ENCODE peak calls at places on chromosomes 16 and 17, in five cellular contexts. Y is astrocyte of the spinal cord, S is activated T-helper 1 cell treated with Interleukin-2 at 50 U/mL for 16 hours, L is tibial nerve, W is cerebellum. D is an unnamed sample.

GRCh38 chr17:74458835-74459234 is 7.6 kb upstream of the CD300A start:
- DNase-seq in S (no peak), Y (no peak), W (no peak), L (no peak), D (no peak)

GRCh38 chr16:80936410-80936809 is 70.3 kb downstream of the CMC2 start:
- DNase-seq in Y (peak), S (no peak), W (no peak), L (no peak), D (no peak)

GRCh38 chr17:57548421-57549385 is 196.4 kb downstream of the CCDC182 start:
- DNase-seq in L (no peak), Y (peak), W (no peak), S (no peak), D (no peak)

GRCh38 chr17:64632193-64632592 is 29.9 kb downstream of the SMURF2 start:
- DNase-seq in S (no peak), Y (no peak), W (no peak), L (no peak), D (no peak)

GRCh38 chr17:74631468-74632195 is 8.1 kb upstream of the CD300E start:
- DNase-seq in S (no peak), W (peak), Y (no peak), L (no peak), D (no peak)

GRCh38 chr16:85378145-85379040 is 234.7 kb upstream of the GSE1 start:
- DNase-seq in Y (no peak), S (no peak), L (no peak), W (no peak), D (no peak)

GRCh38 chr16:698911-699671 is 6.5 kb downstream of the FBXL16 start:
- DNase-seq in L (no peak), S (no peak), W (no peak), Y (no peak), D (no peak)

GRCh38 chr17:29205047-29205446 is 24.8 kb upstream of the MYO18A start:
- DNase-seq in L (no peak), W (no peak), S (no peak), Y (no peak), D (no peak)

GRCh38 chr17:47221154-47221553 is 12.0 kb downstream of the MYL4 start:
- DNase-seq in Y (no peak), L (no peak), S (no peak), W (no peak), D (no peak)

GRCh38 chr17:53516643-53517042 is 306.1 kb upstream of the KIF2B start:
- DNase-seq in L (no peak), S (no peak), W (no peak), Y (peak), D (no peak)

GRCh38 chr17:45934044-45934979 is 40.0 kb downstream of the MAPT start:
- DNase-seq in S (no peak), W (no peak), L (no peak), Y (no peak), D (no peak)

GRCh38 chr17:40340880-40341807 is 23.4 kb downstream of the GJD3 start:
- DNase-seq in W (peak), L (peak), S (peak), Y (peak), D (peak)

GRCh38 chr16:9898555-9898954 is 283.7 kb downstream of the GRIN2A start:
- DNase-seq in Y (no peak), L (no peak), S (no peak), W (no peak), D (no peak)

GRCh38 chr16:86193528-86194193 is 294.7 kb downstream of the IRF8 start:
- DNase-seq in S (no peak), L (no peak), W (no peak), Y (no peak), D (no peak)

GRCh38 chr16:19716183-19716582 is 1.8 kb downstream of the KNOP1 start:
- DNase-seq in L (no peak), W (no peak), Y (no peak), S (no peak), D (no peak)

GRCh38 chr16:592518-593306 is 2.8 kb downstream of the RAB40C start:
- DNase-seq in S (no peak), L (peak), Y (no peak), W (no peak), D (no peak)

GRCh38 chr17:78844301-78845005 is 3.8 kb upstream of the USP36 start:
- DNase-seq in Y (no peak), W (no peak), L (no peak), S (no peak), D (no peak)

GRCh38 chr16:29806096-29806579 is at the start of gene MAZ:
- DNase-seq in S (peak), Y (no peak), L (no peak), W (peak), D (peak)

GRCh38 chr17:7833011-7833794 is 814 bp upstream of the KDM6B start:
- DNase-seq in W (no peak), Y (no peak), L (no peak), S (no peak), D (no peak)

GRCh38 chr16:1923299-1924034 is 5.3 kb upstream of the HS3ST6 start:
- DNase-seq in L (no peak), W (no peak), Y (no peak), S (no peak), D (no peak)

GRCh38 chr17:45837187-45837586 is 7.5 kb upstream of the SPPL2C start:
- DNase-seq in S (no peak), L (no peak), Y (no peak), W (no peak), D (no peak)

GRCh38 chr17:40582328-40582901 is 17.1 kb upstream of the CCR7 start:
- DNase-seq in Y (no peak), L (no peak), W (no peak), S (peak), D (no peak)

GRCh38 chr17:80751460-80752368 is 207.1 kb downstream of the RPTOR start:
- DNase-seq in Y (no peak), S (no peak), L (no peak), W (no peak), D (no peak)

GRCh38 chr16:85856054-85856453 is 42.9 kb upstream of the IRF8 start:
- DNase-seq in L (no peak), Y (no peak), S (no peak), W (no peak), D (no peak)

GRCh38 chr17:43125133-43125966 is at the start of gene BRCA1:
- DNase-seq in Y (peak), L (peak), W (peak), S (peak), D (peak)